ENCODE peak calls at places on chromosome 21, in ten cellular contexts. N, G, M, W, H, R, L, F, P and K are unnamed samples.

GRCh38 chr21:17540530-17540929 is 27.7 kb downstream of the CXADR start:
- DNase-seq in M (no peak), F (no peak), G (no peak), L (no peak), R (no peak), P (no peak), W (no peak), H (no peak), N (no peak), K (no peak)

GRCh38 chr21:29786509-29786908 is 153.3 kb downstream of the GRIK1 start:
- DNase-seq in F (no peak), W (no peak), P (no peak), M (no peak), R (no peak), N (no peak), L (no peak), H (no peak), G (no peak), K (no peak)

GRCh38 chr21:18153063-18153462 is 91.6 kb upstream of the CHODL start:
- DNase-seq in P (no peak), F (no peak), G (no peak), L (no peak), N (no peak), W (no peak), R (peak), M (no peak), H (no peak), K (no peak)

GRCh38 chr21:45264146-45264918 is 23.4 kb downstream of the POFUT2 start:
- DNase-seq in L (no peak), R (no peak), P (no peak), M (peak), H (no peak), F (no peak), G (peak), W (no peak), N (no peak), K (no peak)

GRCh38 chr21:29299906-29300546 is 1.3 kb downstream of the BACH1 start:
- DNase-seq in P (no peak), L (peak), N (peak), H (peak), G (peak), F (peak), M (peak), R (peak), W (peak), K (peak)

GRCh38 chr21:31173881-31174555 is 135.7 kb upstream of the KRTAP19-8 start:
- DNase-seq in F (no peak), G (no peak), L (peak), N (peak), P (peak), R (no peak), M (no peak), H (no peak), W (no peak), K (no peak)

GRCh38 chr21:23936991-23937390 is 1670.3 kb downstream of the MRPL39 start:
- DNase-seq in L (no peak), W (no peak), M (no peak), G (no peak), R (no peak), N (no peak), P (no peak), H (no peak), F (no peak), K (no peak)

GRCh38 chr21:46056450-46056903 is 41.4 kb upstream of the COL6A2 start:
- DNase-seq in M (peak), N (peak), P (no peak), R (peak), F (no peak), G (peak), H (peak), W (no peak), L (peak), K (peak)

GRCh38 chr21:29342394-29342957 is 43.8 kb downstream of the BACH1 start:
- DNase-seq in F (no peak), N (peak), R (peak), L (peak), H (peak), W (peak), G (no peak), P (no peak), M (no peak), K (peak)

GRCh38 chr21:30881480-30881879 is at the start of gene KRTAP11-1:
- DNase-seq in R (no peak), P (no peak), M (no peak), H (no peak), G (no peak), N (no peak), F (no peak), L (no peak), W (no peak), K (no peak)

GRCh38 chr21:45981641-45982255 is at the start of gene COL6A1:
- DNase-seq in G (peak), P (peak), F (peak), W (no peak), M (peak), L (no peak), N (peak), R (no peak), H (peak), K (peak)

GRCh38 chr21:36535618-36536241 is 55.8 kb upstream of the CLDN14 start:
- DNase-seq in G (no peak), H (no peak), N (no peak), W (no peak), P (no peak), L (no peak), M (no peak), R (no peak), F (no peak), K (no peak)

GRCh38 chr21:16419188-16419874 is 689.5 kb downstream of the USP25 start:
- DNase-seq in N (peak), W (no peak), H (peak), M (no peak), F (no peak), P (peak), L (peak), G (peak), R (peak), K (peak)

GRCh38 chr21:31630062-31630711 is 29.3 kb upstream of the SOD1 start:
- DNase-seq in M (no peak), G (peak), N (peak), P (no peak), H (no peak), F (no peak), W (peak), R (peak), L (no peak), K (peak)

GRCh38 chr21:37061926-37062591 is 10.8 kb downstream of the PIGP start:
- DNase-seq in G (no peak), W (no peak), L (no peak), R (peak), F (no peak), H (no peak), N (no peak), P (no peak), M (no peak), K (peak)

GRCh38 chr21:46226920-46227599 is 1.5 kb downstream of the LSS start:
- DNase-seq in N (peak), L (no peak), G (no peak), R (peak), P (no peak), M (peak), H (no peak), W (peak), F (no peak), K (peak)

GRCh38 chr21:16305686-16306085 is 575.9 kb downstream of the USP25 start:
- DNase-seq in M (no peak), N (no peak), H (peak), R (peak), G (no peak), W (no peak), P (no peak), L (no peak), F (no peak), K (peak)

GRCh38 chr21:45898781-45899180 is 82.8 kb upstream of the COL6A1 start:
- DNase-seq in N (no peak), F (no peak), H (peak), W (no peak), R (no peak), G (no peak), M (no peak), L (no peak), P (no peak), K (no peak)

GRCh38 chr21:29477941-29478340 is 179.2 kb downstream of the BACH1 start:
- DNase-seq in H (no peak), F (no peak), M (no peak), R (peak), L (no peak), W (no peak), P (no peak), N (no peak), G (no peak), K (peak)

GRCh38 chr21:30044447-30045064 is 104.8 kb upstream of the GRIK1 start:
- DNase-seq in G (peak), R (peak), H (no peak), L (no peak), W (no peak), N (peak), M (peak), F (peak), P (no peak), K (peak)

GRCh38 chr21:44742418-44743153 is 31.2 kb upstream of the TSPEAR start:
- DNase-seq in H (no peak), W (no peak), N (no peak), F (peak), L (no peak), R (peak), G (no peak), P (no peak), M (no peak), K (no peak)

GRCh38 chr21:31398574-31398973 is 54.5 kb upstream of the TIAM1 start:
- DNase-seq in M (no peak), L (no peak), N (no peak), W (no peak), F (no peak), P (no peak), R (no peak), H (no peak), G (no peak), K (no peak)

GRCh38 chr21:28805885-28806284 is 186.8 kb downstream of the LTN1 start:
- DNase-seq in N (peak), G (no peak), F (no peak), W (peak), L (no peak), R (peak), H (no peak), M (no peak), P (no peak), K (peak)

GRCh38 chr21:41210405-41211040 is 42.6 kb downstream of the BACE2 start:
- DNase-seq in N (no peak), R (peak), G (no peak), F (no peak), P (no peak), W (no peak), M (no peak), L (peak), H (no peak), K (peak)

GRCh38 chr21:45590246-45590725 is 48.0 kb upstream of the SLC19A1 start:
- DNase-seq in P (no peak), N (peak), W (no peak), R (peak), M (peak), L (no peak), H (peak), G (peak), F (no peak), K (peak)

GRCh38 chr21:45934570-45934969 is 47.0 kb upstream of the COL6A1 start:
- DNase-seq in G (no peak), N (no peak), W (no peak), M (no peak), F (no peak), P (no peak), L (no peak), H (peak), R (no peak), K (no peak)

GRCh38 chr21:44370771-44371410 is 17.5 kb downstream of the TRPM2 start:
- DNase-seq in W (no peak), H (no peak), R (no peak), P (no peak), F (no peak), L (no peak), N (no peak), G (no peak), M (no peak), K (no peak)

GRCh38 chr21:29938968-29939858 is 583 bp downstream of the GRIK1 start:
- DNase-seq in M (peak), W (no peak), N (no peak), G (no peak), F (no peak), R (no peak), L (no peak), P (peak), H (no peak), K (peak)

GRCh38 chr21:9008636-9009035 is 1512.7 kb upstream of the TPTE start:
- DNase-seq in L (peak), M (no peak), N (no peak), W (no peak), P (no peak), H (no peak), F (no peak), R (no peak), G (no peak), K (no peak)

GRCh38 chr21:46424062-46424591 is 34.6 kb upstream of the DIP2A start:
- DNase-seq in L (no peak), G (no peak), N (no peak), W (no peak), R (no peak), M (peak), F (no peak), H (peak), P (no peak), K (no peak)

GRCh38 chr21:36751383-36751782 is 52.5 kb downstream of the SIM2 start:
- DNase-seq in F (no peak), N (no peak), R (no peak), M (peak), P (no peak), L (no peak), W (no peak), G (no peak), H (no peak), K (no peak)

DNA sequence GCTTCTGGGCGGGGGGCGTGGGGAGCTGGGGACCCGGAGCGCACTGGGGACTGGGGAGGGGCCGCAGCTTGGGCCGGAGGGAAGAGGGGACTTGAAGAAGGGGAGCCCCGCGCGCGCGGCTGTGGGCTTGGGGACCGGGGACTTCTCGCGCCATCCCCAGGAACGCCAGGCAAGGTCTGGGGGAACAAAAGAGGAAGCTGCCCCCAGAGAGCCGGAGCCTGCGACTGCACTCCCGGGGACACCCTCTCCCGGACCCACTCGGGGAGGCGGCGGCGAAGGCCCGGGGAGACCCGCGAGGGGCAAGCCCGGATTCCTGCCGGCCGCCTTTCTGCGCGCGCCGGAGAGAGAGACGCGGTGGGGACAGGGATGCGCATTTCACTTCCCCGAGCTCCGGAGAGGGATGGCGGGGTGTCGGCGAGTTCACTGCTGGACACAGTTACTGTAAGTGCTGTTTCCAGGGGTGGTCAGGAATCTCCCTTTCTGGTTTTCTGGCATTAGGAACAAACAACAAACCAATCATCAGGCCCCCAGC is 732 bp downstream of the ABCG1 start:
- DNase-seq in L (no peak), N (no peak), W (no peak), P (peak), G (no peak), R (no peak), M (peak), H (peak), F (no peak), K (no peak)
- H3K4me3 ChIP-seq in L (peak), N (peak), W (peak), P (peak), G (peak), R (peak), M (peak), H (peak), F (peak), K (no peak)

DNA sequence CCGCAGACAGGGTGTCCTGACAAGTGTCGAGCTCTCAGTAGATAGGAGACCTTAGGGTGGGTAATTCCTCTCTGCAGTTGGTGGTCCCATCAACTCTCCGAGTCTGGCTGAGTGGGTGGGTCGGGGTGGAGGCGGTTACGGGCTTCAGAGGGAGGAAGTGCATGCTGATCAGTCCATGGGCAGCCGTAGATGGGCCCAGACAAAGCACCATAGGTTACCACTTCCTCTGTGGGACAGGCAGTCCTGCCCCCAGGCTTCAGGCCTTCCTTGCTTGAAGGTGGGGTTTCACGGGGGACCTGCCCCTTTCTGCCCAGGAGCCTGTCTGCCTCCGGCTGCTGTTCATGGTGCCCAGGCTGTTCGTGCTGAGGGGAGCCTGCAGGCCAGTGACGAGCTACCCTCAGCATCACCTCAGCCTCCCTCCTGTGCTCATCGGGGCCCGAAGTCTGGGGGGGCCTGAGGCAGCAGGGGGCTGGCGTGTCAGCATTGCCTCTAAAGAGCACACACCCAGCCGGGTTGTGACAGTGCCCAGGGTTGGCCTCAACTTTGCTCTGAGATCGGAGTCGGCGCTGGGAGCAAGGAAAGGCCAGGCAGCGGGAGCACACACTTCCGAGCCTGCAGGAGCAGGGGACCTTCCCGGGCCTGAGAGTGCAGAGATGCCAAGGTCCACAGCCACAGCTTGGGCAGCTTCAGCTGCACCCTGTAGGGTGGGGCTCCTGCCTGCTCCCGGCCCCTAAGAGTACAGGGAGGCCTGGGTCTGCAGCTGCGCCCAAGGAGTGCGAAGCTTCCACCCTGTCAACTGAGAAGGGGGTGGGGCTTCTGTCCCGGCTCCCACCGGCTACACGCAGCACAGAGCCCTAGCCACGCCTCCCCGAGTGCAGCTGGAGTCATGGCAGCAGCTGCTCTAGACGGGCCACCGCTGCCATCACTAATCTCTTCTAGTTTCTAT is 225.4 kb upstream of the NRIP1 start:
- DNase-seq in W (no peak), M (peak), H (peak), G (peak), L (no peak), N (peak), R (no peak), P (no peak), F (no peak), K (no peak)
- TF ChIP-seq CTCF in W (no peak), M (no peak), H (no peak), G (no peak), L (no peak), N (no peak), R (no peak), P (no peak), F (no peak), K (no peak)

DNA sequence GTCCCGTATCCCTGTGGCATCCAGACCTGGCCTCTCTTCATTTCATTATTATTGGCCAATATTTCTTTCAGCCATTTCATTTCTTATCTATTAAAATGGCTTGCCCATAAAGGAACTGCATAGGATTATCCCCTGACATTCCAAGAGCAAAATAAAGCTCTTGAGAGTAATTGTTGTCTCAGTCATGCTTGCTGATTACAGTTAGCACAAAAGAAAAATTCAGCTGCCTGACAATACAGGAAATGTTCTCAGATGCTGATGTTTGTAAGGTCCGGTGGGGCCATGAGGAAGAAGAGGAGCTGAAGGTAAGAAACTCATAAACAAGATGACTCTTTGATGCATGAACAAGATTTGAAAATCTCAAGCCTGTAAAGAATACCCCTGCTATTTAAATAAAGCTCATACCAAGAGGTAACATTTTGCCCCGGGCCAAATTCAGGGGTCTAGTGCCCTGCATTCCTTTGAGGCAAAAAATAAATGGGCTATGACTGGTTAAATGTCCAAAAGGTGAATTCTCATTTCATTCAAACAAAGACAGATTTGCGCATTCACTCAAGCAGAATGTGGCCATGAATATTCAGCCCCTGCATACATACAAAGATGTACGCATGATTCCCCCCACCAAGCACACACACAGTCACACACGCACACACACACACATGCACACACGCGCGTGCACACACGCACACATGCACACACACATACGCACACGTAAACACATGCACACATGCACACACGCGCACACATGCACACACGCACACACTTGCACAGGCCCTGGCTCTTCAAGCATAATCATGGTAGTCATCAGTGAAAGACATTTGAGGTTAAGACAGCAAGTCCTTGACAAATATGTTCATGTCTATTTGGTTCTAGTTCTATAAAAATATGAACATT is 44.8 kb downstream of the KCNJ15 start:
- DNase-seq in F (no peak), W (no peak), H (no peak), L (no peak), R (no peak), M (no peak), G (no peak), P (no peak), N (no peak), K (no peak)
- H3K4me3 ChIP-seq in F (no peak), W (no peak), H (no peak), L (no peak), R (no peak), M (no peak), G (no peak), P (no peak), N (no peak), K (no peak)

GRCh38 chr21:40143822-40144525 is 276.7 kb downstream of the PCP4 start:
- DNase-seq in W (no peak), N (peak), P (peak), L (peak), M (peak), F (peak), H (no peak), R (peak), G (peak), K (peak)
- TF ChIP-seq CTCF in W (peak), N (peak), P (peak), L (peak), M (peak), F (peak), H (peak), R (peak), G (peak), K (peak)

GRCh38 chr21:34883501-34884271 is 165.4 kb downstream of the RUNX1 start:
- DNase-seq in G (no peak), H (no peak), L (no peak), F (no peak), R (no peak), W (no peak), M (no peak), N (no peak), P (no peak), K (no peak)
- H3K4me3 ChIP-seq in G (no peak), H (peak), L (peak), F (no peak), R (peak), W (peak), M (no peak), N (no peak), P (peak), K (peak)